ENCODE peak calls at places on chromosomes 1 and 21, in five cellular contexts. G is psoas muscle, S is PC-3, L is endothelial cell of umbilical vein, O is pancreas. M is an unnamed sample.

GRCh38 chr21:42652527-42653491 is 612 bp upstream of the PDE9A start:
- DNase-seq in G (peak), S (peak), L (peak), O (peak), M (peak)

GRCh38 chr1:14928412-14928811 is 225.1 kb upstream of the TMEM51 start:
- DNase-seq in G (no peak), S (no peak), L (no peak), O (no peak), M (no peak)

GRCh38 chr1:198903203-198903602 is 264.4 kb downstream of the PTPRC start:
- DNase-seq in G (no peak), S (no peak), L (no peak), O (no peak), M (no peak)

GRCh38 chr1:38783659-38784229 is 75.8 kb downstream of the RRAGC start:
- DNase-seq in G (no peak), S (no peak), L (no peak), O (no peak), M (no peak)

GRCh38 chr1:118660769-118661168 is 327.4 kb downstream of the TBX15 start:
- DNase-seq in G (no peak), S (no peak), L (no peak), O (no peak), M (no peak)

GRCh38 chr1:156148236-156148635 is 5.1 kb upstream of the SEMA4A start:
- DNase-seq in G (peak), S (peak), L (peak), O (no peak), M (no peak)

GRCh38 chr1:214377886-214378285 is 96.9 kb downstream of the SMYD2 start:
- DNase-seq in G (no peak), S (no peak), L (peak), O (no peak), M (no peak)

GRCh38 chr1:240701412-240701811 is 89.5 kb upstream of the GREM2 start:
- DNase-seq in G (no peak), S (peak), L (no peak), O (no peak), M (no peak)

GRCh38 chr1:54011316-54012007 is 6.5 kb downstream of the LDLRAD1 start:
- DNase-seq in G (no peak), S (no peak), L (no peak), O (no peak), M (no peak)

GRCh38 chr1:97159342-97159741 is 437.8 kb downstream of the PTBP2 start:
- DNase-seq in G (no peak), S (no peak), L (no peak), O (no peak), M (no peak)

GRCh38 chr1:26121854-26122773 is 10.5 kb downstream of the PDIK1L start:
- DNase-seq in G (no peak), S (peak), L (no peak), O (no peak), M (no peak)

GRCh38 chr1:174217787-174218574 is 58.7 kb downstream of the RABGAP1L start:
- DNase-seq in G (no peak), S (peak), L (peak), O (no peak), M (no peak)

GRCh38 chr21:43355925-43356289 is 71.0 kb downstream of the SIK1 start:
- DNase-seq in G (no peak), S (no peak), L (no peak), O (no peak), M (no peak)

GRCh38 chr1:99808391-99809115 is 41.6 kb upstream of the AGL start:
- DNase-seq in G (no peak), S (peak), L (peak), O (peak), M (peak)

GRCh38 chr1:43671626-43672330 is 21.8 kb downstream of the KDM4A start:
- DNase-seq in G (no peak), S (no peak), L (no peak), O (no peak), M (no peak)

GRCh38 chr1:32925360-32926142 is 24.4 kb upstream of the TMEM54 start:
- DNase-seq in G (no peak), S (no peak), L (peak), O (no peak), M (peak)
- TF ChIP-seq CTCF in G (no peak), S (no peak), L (no peak), O (no peak), M (no peak)

DNA sequence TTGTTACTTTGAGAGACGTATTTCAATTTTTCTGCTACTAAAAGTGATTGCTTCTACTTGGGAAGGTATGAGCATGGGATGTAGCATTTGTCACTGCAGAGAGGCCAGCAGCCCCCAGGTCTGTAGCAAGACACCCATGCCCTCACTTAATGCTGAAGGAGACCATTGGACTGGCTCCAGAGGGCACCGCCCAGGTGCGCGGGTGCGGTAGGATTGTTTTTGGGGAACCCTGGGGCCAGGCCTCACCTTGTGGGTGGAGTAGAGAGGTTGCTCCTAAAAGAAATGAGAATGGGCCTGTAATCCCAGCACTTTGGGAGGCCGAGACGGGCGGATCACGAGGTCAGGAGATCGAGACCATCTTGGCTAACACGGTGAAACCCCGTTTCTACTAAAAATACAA is 30.6 kb upstream of the IFNGR2 start:
- DNase-seq in G (no peak), S (no peak), L (no peak), O (no peak), M (no peak)
- H3K27ac ChIP-seq in G (no peak), S (no peak), L (no peak), O (no peak), M (no peak)

GRCh38 chr1:6490181-6491075 is 1.0 kb downstream of the PLEKHG5 start:
- DNase-seq in G (no peak), S (peak), L (peak), O (peak), M (peak)

GRCh38 chr1:6491480-6491962 is at the start of gene PLEKHG5:
- DNase-seq in G (no peak), S (peak), L (peak), O (no peak), M (no peak)

GRCh38 chr1:6489799-6490180 is 1.7 kb downstream of the PLEKHG5 start:
- DNase-seq in G (peak), S (peak), L (peak), O (peak), M (peak)

GRCh38 chr1:6491966-6492365 is 499 bp upstream of the PLEKHG5 start:
- DNase-seq in G (no peak), S (no peak), L (no peak), O (no peak), M (no peak)

DNA sequence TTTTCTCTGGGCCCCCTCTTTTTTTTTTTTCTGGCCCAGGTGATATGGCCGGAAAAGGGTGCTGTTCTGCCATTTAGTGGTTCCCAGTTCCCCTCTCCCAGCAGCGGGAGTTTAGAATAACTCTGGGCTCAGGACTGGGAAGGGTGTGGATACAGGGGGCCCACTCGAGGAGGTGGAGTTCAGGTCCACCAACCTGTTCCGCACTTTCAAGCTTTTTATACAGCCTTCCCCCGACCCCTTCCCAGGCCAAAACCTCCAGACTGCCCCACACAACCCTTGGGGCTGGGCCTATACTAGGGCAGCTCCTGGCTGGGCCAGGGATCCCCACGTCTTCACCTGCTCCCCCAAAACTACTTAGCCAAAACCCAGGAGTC is 404 bp downstream of the PLEKHG5 start:
- DNase-seq in G (no peak), S (no peak), L (no peak), O (no peak), M (no peak)
- H3K4me3 ChIP-seq in G (peak), S (peak), L (peak), O (peak), M (peak)

DNA sequence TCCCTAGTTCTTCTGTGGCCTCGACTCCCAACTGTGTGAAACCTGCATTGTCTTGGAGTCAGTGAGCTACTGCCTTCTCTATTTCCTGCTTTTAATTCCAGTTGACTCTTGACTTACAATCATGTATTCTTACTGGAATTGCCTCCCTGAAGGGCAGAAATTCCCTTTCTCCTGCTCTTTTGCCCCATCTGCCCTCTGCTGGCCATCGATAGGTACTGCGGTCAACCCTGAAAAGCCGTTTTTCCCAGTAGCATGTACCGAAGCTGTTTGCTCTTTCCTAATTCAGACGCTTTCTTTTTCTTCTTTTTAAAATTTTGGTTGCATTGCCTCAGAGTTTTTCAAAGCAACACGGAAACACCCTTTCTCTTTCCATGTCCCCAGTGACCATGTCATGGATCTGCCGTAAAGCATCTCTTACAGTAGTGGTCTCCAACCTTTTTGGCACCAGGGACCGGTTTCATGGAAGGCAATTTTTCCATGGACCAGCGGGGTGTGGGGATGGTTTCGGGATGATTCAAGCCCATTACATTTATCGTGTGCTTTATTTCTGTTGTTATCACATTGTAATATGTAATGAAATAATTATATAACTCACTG is 164.2 kb upstream of the C1orf21 start:
- DNase-seq in G (peak), S (peak), L (peak), O (peak), M (peak)
- TF ChIP-seq CTCF in G (peak), S (peak), L (peak), O (peak), M (peak)

GRCh38 chr1:223742861-223743517 is 30.6 kb downstream of the CAPN2 start:
- DNase-seq in G (no peak), S (no peak), L (peak), O (no peak), M (no peak)

GRCh38 chr1:223737342-223737741 is 25.0 kb downstream of the CAPN2 start:
- DNase-seq in G (no peak), S (no peak), L (no peak), O (no peak), M (no peak)

GRCh38 chr1:223738465-223739365 is 26.4 kb downstream of the CAPN2 start:
- DNase-seq in G (no peak), S (no peak), L (no peak), O (peak), M (peak)

GRCh38 chr1:223741861-223742260 is 29.5 kb downstream of the CAPN2 start:
- DNase-seq in G (no peak), S (no peak), L (peak), O (no peak), M (no peak)

DNA sequence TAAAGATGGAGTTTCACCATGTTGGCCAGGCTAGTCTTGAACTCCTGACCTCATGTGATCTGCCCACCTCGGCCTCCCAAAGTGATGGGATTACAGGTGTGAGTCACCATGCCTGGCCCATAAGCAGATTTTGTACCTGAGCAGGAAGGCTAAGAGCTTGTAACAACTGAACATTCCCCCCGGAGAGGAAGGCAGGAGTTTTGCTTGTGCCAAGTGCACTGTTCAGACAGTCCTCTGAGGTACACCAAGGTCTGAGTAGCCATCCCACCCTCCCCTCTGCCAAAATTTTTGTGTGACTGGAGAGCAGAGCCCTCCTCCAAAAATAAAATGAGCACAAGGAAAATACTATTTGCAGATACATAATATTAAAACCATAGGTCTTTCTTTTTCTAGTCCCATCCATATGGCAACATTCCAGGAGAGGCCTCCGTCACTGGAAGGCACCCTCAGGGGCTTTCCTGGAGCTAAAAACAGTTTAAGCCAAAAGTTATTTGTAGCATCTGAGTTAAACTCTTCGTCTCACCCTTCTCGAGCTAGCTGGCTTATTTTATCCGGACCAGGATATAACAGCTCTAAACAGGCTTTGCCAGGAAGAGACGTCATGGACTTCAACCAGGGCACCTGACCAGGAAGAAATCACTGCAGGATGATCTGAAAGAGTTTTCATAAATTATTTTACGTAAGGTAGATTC is 27.2 kb downstream of the CAPN2 start:
- DNase-seq in G (no peak), S (no peak), L (no peak), O (peak), M (no peak)
- H3K27ac ChIP-seq in G (peak), S (no peak), L (no peak), O (peak), M (peak)